ENCODE peak calls at places on chromosomes 12 and 14, in seven cellular contexts. T, L, D, A, K, F and E are unnamed samples.

GRCh38 chr12:460301-461230 is 827 bp downstream of the B4GALNT3 start:
- DNase-seq in F (no peak), K (peak; percentile 74), L (peak; percentile 63), D (peak; percentile 50), A (no peak), T (no peak), E (peak; percentile 17)

GRCh38 chr12:9647825-9648700 is 21.4 kb upstream of the CLEC2D start:
- DNase-seq in D (peak; percentile 70), T (peak; percentile 92), L (peak; percentile 89), K (peak; percentile 84), A (no peak), F (peak; percentile 77), E (peak; percentile 97)

GRCh38 chr14:33386771-33387170 is 448.1 kb downstream of the NPAS3 start:
- DNase-seq in K (no peak), F (no peak), T (no peak), L (no peak), D (no peak), A (no peak), E (no peak)

GRCh38 chr14:47438650-47439140 is 236.7 kb downstream of the MDGA2 start:
- DNase-seq in A (no peak), L (no peak), K (no peak), F (no peak), T (peak; percentile 69), D (no peak), E (no peak)

GRCh38 chr12:104604070-104604994 is 147.6 kb downstream of the CHST11 start:
- DNase-seq in F (peak; percentile 10), D (no peak), T (peak; percentile 90), A (peak; percentile 85), K (peak; percentile 91), L (peak; percentile 80), E (peak; percentile 73)

GRCh38 chr14:104499784-104500496 is 79.6 kb upstream of the C14orf180 start:
- DNase-seq in A (no peak), D (no peak), K (no peak), F (no peak), L (no peak), T (no peak), E (no peak)

GRCh38 chr12:105079011-105079570 is 5.2 kb downstream of the ALDH1L2 start:
- DNase-seq in A (no peak), T (no peak), D (no peak), F (no peak), L (no peak), K (no peak), E (no peak)

GRCh38 chr12:53336137-53336785 is at the start of gene SP7:
- DNase-seq in F (no peak), T (no peak), A (no peak), K (no peak), L (no peak), D (no peak), E (peak; percentile 53)

GRCh38 chr12:12983420-12984035 is 16.5 kb downstream of the HEBP1 start:
- DNase-seq in F (no peak), L (no peak), A (no peak), T (peak; percentile 69), K (no peak), D (no peak), E (no peak)

GRCh38 chr12:54036620-54037359 is 3.9 kb downstream of the HOXC5 start:
- DNase-seq in F (no peak), K (no peak), L (no peak), D (peak; percentile 54), T (peak; percentile 97), A (no peak), E (no peak)